ENCODE peak calls at places on chromosomes 13 and 19, in five cellular contexts. F is adrenal gland; R is choroid plexus epithelial cell; V is fibroblast of the aortic adventitia; K is CD4-positive, alpha-beta T cell. M is an unnamed sample.

GRCh38 chr19:47100290-47100689 is 13.3 kb downstream of the ZC3H4 start:
- DNase-seq in F (no peak), R (no peak), V (no peak), K (no peak), M (no peak)

GRCh38 chr19:13016245-13016627 is 21.0 kb downstream of the NFIX start:
- DNase-seq in F (no peak), R (no peak), V (peak), K (no peak), M (no peak)

GRCh38 chr19:8340341-8341096 is 2.5 kb downstream of the KANK3 start:
- DNase-seq in F (peak), R (no peak), V (no peak), K (no peak), M (no peak)

GRCh38 chr13:112079696-112080095 is 12.7 kb downstream of the SOX1 start:
- DNase-seq in F (no peak), R (no peak), V (no peak), K (no peak), M (no peak)

GRCh38 chr13:21060063-21060826 is 1.1 kb downstream of the LATS2 start:
- DNase-seq in F (peak), R (peak), V (peak), K (no peak), M (peak)

GRCh38 chr13:107977175-107977574 is 238.2 kb downstream of the LIG4 start:
- DNase-seq in F (no peak), R (no peak), V (no peak), K (no peak), M (no peak)

GRCh38 chr13:83536941-83537340 is 345.3 kb downstream of the SLITRK1 start:
- DNase-seq in F (no peak), R (no peak), V (no peak), K (no peak), M (no peak)

GRCh38 chr19:40282920-40283319 is 2.2 kb downstream of the AKT2 start:
- DNase-seq in F (no peak), R (peak), V (no peak), K (no peak), M (no peak)

GRCh38 chr13:74414458-74414857 is 280.3 kb upstream of the KLF12 start:
- DNase-seq in F (no peak), R (no peak), V (no peak), K (no peak), M (no peak)
- TF ChIP-seq CTCF in F (no peak), R (no peak), V (no peak), K (no peak), M (no peak)

GRCh38 chr13:106536244-106537034 is 977 bp upstream of the EFNB2 start:
- DNase-seq in F (peak), R (peak), V (peak), K (peak), M (peak)
- TF ChIP-seq CTCF in F (peak), R (peak), V (peak), K (peak), M (peak)

DNA sequence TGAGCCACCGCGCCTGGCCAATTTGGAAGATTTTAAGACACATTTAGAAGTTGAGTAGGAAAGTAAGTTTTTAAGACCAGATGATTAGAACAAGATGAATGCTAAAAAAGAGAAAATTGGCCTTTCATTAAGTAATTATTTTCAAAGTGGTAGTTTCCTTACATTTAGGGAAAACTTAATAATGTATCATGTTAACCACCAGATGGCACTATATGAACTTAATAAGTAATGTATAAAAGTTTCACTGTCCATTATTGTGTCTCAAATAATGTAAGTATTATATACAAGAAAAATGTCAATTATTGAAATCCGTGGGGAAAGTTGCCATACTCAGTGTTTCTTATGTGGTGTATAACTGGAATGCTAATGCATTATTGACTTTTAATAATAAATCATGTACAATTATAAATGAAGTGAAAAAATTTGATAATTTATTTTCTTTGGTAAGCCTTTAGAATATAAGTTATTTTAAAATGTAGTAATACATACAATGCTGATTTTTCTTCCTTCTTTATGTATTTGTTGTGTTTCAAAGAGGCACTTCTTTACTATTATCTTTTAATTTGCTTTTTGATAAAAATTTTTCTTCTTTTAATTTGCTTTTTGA is 29.2 kb downstream of the COG6 start:
- DNase-seq in F (no peak), R (peak), V (peak), K (no peak), M (no peak)
- TF ChIP-seq CTCF in F (peak), R (peak), V (no peak), K (peak), M (peak)

DNA sequence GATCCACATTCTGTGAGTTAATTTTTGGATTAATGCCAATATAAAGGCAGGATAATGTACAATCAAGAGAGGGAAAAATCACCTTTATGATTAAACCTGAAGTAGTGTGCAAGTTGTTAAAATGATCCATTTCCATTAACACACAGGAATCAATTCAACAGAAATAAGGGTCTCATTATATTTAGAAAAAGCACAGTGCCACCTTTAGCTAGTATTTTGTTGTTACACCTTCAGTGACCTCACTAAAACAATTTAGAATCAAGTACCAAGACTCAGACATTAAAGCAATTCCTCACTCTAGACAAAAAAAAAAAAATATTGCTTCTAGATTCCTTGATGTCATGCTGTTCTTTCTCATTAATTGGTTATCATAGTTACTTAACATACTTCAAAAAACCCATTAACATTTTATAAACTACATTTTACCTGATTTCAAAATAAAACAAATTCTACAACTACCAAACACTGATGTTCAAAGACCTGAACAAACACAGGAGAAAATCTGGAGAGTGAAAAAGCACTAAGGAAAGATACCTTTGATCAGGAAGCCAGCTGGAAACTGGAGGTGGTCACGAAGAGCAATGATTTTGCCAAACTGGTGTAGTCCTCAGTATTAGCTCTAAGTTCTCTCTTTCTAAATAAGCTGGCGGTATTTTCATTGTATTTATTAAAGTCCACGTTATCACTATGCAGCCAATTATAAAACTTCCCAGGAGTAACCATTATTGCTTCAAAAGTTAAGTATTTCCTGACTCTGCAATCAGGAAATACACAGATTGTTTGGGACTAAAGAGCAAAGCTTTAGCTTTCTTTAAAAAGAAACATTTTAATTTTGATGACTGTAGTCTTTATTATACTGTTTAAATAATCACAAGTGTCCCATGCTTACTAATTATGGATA is 115.3 kb downstream of the TBC1D4 start:
- DNase-seq in F (no peak), R (peak), V (no peak), K (no peak), M (no peak)
- TF ChIP-seq CTCF in F (no peak), R (no peak), V (no peak), K (no peak), M (no peak)

DNA sequence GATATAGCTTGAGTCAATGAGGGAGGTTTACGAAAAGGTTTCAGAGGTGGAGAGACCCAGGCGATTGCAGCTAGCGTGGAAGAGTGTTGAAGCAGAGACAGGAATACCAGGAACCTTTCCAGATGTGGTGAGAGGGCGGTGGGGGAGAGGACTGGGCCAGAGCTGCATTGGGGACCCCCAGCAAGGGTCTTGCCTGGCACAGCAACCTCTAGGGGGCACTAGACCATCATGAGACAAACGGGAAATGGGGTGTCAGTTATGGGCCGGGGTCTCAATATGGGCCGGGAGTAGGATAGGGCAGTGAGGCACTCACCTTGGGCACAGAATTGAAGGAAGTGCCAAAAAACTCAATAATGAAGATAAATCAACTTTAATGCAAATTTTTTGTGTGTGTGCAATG is 2.1 kb upstream of the LRP3 start:
- DNase-seq in F (no peak), R (no peak), V (no peak), K (no peak), M (no peak)
- TF ChIP-seq CTCF in F (no peak), R (peak), V (no peak), K (no peak), M (peak)

GRCh38 chr19:48169974-48170803 is at the start of the genes LIG1 and ZSWIM9:
- DNase-seq in F (peak), R (peak), V (peak), K (peak), M (peak)
- TF ChIP-seq CTCF in F (no peak), R (peak), V (peak), K (no peak), M (peak)

GRCh38 chr19:45279587-45280192 is 28.6 kb downstream of the MARK4 start:
- DNase-seq in F (no peak), R (no peak), V (no peak), K (no peak), M (no peak)

GRCh38 chr19:45278087-45278486 is 27.0 kb downstream of the MARK4 start:
- DNase-seq in F (no peak), R (no peak), V (no peak), K (no peak), M (no peak)

GRCh38 chr19:45273532-45273877 is 22.4 kb downstream of the MARK4 start:
- DNase-seq in F (no peak), R (no peak), V (no peak), K (no peak), M (no peak)

GRCh38 chr19:45275370-45275971 is 24.4 kb downstream of the MARK4 start:
- DNase-seq in F (no peak), R (peak), V (no peak), K (no peak), M (no peak)

GRCh38 chr19:45276284-45276687 is 25.2 kb downstream of the MARK4 start:
- DNase-seq in F (peak), R (peak), V (no peak), K (no peak), M (no peak)
- TF ChIP-seq CTCF in F (no peak), R (peak), V (no peak), K (no peak), M (no peak)

DNA sequence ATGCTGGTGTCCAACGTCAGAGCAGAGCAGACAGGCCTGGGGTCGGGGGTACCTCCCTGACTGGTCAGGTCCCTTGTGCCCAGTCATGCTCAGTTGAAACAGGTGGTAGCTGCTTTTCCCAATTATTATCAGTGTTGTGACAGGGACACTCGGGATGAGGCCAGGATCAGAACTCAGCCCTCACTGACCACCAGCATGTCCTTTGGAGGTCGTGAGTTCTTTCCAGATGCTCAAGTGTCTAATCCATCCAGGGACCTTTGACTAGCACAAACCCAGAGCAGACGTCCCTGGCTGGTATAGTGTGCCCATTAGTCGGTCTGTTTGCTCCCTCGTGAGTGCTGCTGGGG is 22.4 kb downstream of the MAU2 start:
- DNase-seq in F (no peak), R (no peak), V (no peak), K (no peak), M (no peak)
- TF ChIP-seq CTCF in F (no peak), R (no peak), V (no peak), K (no peak), M (peak)

GRCh38 chr19:31110331-31110730 is 238.9 kb downstream of the TSHZ3 start:
- DNase-seq in F (no peak), R (peak), V (peak), K (no peak), M (peak)
- TF ChIP-seq CTCF in F (no peak), R (peak), V (peak), K (no peak), M (peak)

GRCh38 chr13:48644951-48645350 is 8.8 kb upstream of the CYSLTR2 start:
- DNase-seq in F (no peak), R (no peak), V (no peak), K (no peak), M (no peak)

GRCh38 chr13:48648446-48648845 is 5.3 kb upstream of the CYSLTR2 start:
- DNase-seq in F (no peak), R (no peak), V (no peak), K (no peak), M (no peak)

GRCh38 chr13:48646791-48647190 is 6.9 kb upstream of the CYSLTR2 start:
- DNase-seq in F (no peak), R (no peak), V (no peak), K (no peak), M (no peak)

GRCh38 chr13:48645845-48646244 is 7.9 kb upstream of the CYSLTR2 start:
- DNase-seq in F (no peak), R (no peak), V (no peak), K (no peak), M (no peak)

GRCh38 chr13:48647625-48648024 is 6.1 kb upstream of the CYSLTR2 start:
- DNase-seq in F (no peak), R (peak), V (no peak), K (no peak), M (no peak)
- TF ChIP-seq CTCF in F (no peak), R (peak), V (no peak), K (no peak), M (peak)

M was measured in progenitor cell of endocrine pancreas.